ENCODE peak calls at places on chromosome 16, in seven cellular contexts. One of them, this sample, is unnamed.

GRCh38 chr16:77169650-77170236 is 21.2 kb upstream of the MON1B start:
- DNase-seq in ovary: no peak
- DNase-seq in hippocampal formation: no peak
- DNase-seq in posterior cingulate gyrus: peak
- DNase-seq in EL: peak
- DNase-seq in hypothalamus: no peak
- DNase-seq in posterior vena cava: no peak
- DNase-seq in this sample: peak

GRCh38 chr16:63652091-63652490 is 1469.8 kb downstream of the CDH11 start:
- DNase-seq in ovary: no peak
- DNase-seq in hypothalamus: no peak
- DNase-seq in hippocampal formation: no peak
- DNase-seq in posterior cingulate gyrus: no peak
- DNase-seq in posterior vena cava: no peak
- DNase-seq in EL: no peak
- DNase-seq in this sample: peak

GRCh38 chr16:56815721-56816120 is 49.3 kb upstream of the SLC12A3 start:
- DNase-seq in posterior vena cava: no peak
- DNase-seq in hippocampal formation: no peak
- DNase-seq in EL: no peak
- DNase-seq in ovary: no peak
- DNase-seq in hypothalamus: no peak
- DNase-seq in posterior cingulate gyrus: peak
- DNase-seq in this sample: no peak

GRCh38 chr16:86761117-86761971 is 183.0 kb downstream of the FOXL1 start:
- DNase-seq in ovary: no peak
- DNase-seq in hippocampal formation: no peak
- DNase-seq in EL: peak
- DNase-seq in hypothalamus: no peak
- DNase-seq in posterior cingulate gyrus: peak
- DNase-seq in posterior vena cava: peak
- DNase-seq in this sample: no peak

GRCh38 chr16:77885596-77886295 is 97.4 kb downstream of the VAT1L start:
- DNase-seq in ovary: no peak
- DNase-seq in posterior vena cava: no peak
- DNase-seq in posterior cingulate gyrus: no peak
- DNase-seq in hippocampal formation: no peak
- DNase-seq in hypothalamus: no peak
- DNase-seq in EL: no peak
- DNase-seq in this sample: no peak

GRCh38 chr16:8798174-8798527 is 512 bp downstream of the PMM2 start:
- DNase-seq in hypothalamus: no peak
- DNase-seq in posterior cingulate gyrus: no peak
- DNase-seq in posterior vena cava: no peak
- DNase-seq in EL: no peak
- DNase-seq in hippocampal formation: no peak
- DNase-seq in ovary: no peak
- DNase-seq in this sample: no peak

GRCh38 chr16:50699345-50700159 is 6.1 kb downstream of the NOD2 start:
- DNase-seq in ovary: no peak
- DNase-seq in hypothalamus: no peak
- DNase-seq in posterior cingulate gyrus: no peak
- DNase-seq in EL: no peak
- DNase-seq in hippocampal formation: no peak
- DNase-seq in posterior vena cava: no peak
- DNase-seq in this sample: no peak

GRCh38 chr16:87778830-87779579 is 13.2 kb upstream of the KLHDC4 start:
- DNase-seq in posterior vena cava: peak
- DNase-seq in EL: peak
- DNase-seq in posterior cingulate gyrus: peak
- DNase-seq in hypothalamus: peak
- DNase-seq in hippocampal formation: peak
- DNase-seq in ovary: peak
- DNase-seq in this sample: peak

GRCh38 chr16:67528222-67528869 is at the start of gene RIPOR1:
- DNase-seq in posterior vena cava: no peak
- DNase-seq in posterior cingulate gyrus: no peak
- DNase-seq in hippocampal formation: peak
- DNase-seq in hypothalamus: peak
- DNase-seq in ovary: peak
- DNase-seq in EL: peak
- DNase-seq in this sample: peak

GRCh38 chr16:30660424-30661251 is 2.4 kb downstream of the FBRS start:
- DNase-seq in posterior vena cava: no peak
- DNase-seq in hypothalamus: no peak
- DNase-seq in hippocampal formation: no peak
- DNase-seq in ovary: peak
- DNase-seq in posterior cingulate gyrus: no peak
- DNase-seq in EL: peak
- DNase-seq in this sample: no peak

GRCh38 chr16:3458852-3459361 is 15.4 kb downstream of the NAA60 start:
- DNase-seq in hippocampal formation: no peak
- DNase-seq in posterior cingulate gyrus: no peak
- DNase-seq in ovary: no peak
- DNase-seq in EL: peak
- DNase-seq in posterior vena cava: no peak
- DNase-seq in hypothalamus: no peak
- DNase-seq in this sample: peak

GRCh38 chr16:52435573-52435972 is 111.4 kb downstream of the TOX3 start:
- DNase-seq in hypothalamus: no peak
- DNase-seq in ovary: no peak
- DNase-seq in posterior cingulate gyrus: no peak
- DNase-seq in posterior vena cava: no peak
- DNase-seq in EL: no peak
- DNase-seq in hippocampal formation: peak
- DNase-seq in this sample: peak

GRCh38 chr16:89297156-89297869 is 79.8 kb downstream of the ZNF778 start:
- DNase-seq in EL: no peak
- DNase-seq in posterior cingulate gyrus: no peak
- DNase-seq in hippocampal formation: no peak
- DNase-seq in ovary: peak
- DNase-seq in posterior vena cava: no peak
- DNase-seq in hypothalamus: no peak
- DNase-seq in this sample: no peak

GRCh38 chr16:84277244-84277823 is 17.3 kb upstream of the WFDC1 start:
- DNase-seq in posterior cingulate gyrus: peak
- DNase-seq in hippocampal formation: peak
- DNase-seq in ovary: peak
- DNase-seq in EL: peak
- DNase-seq in hypothalamus: no peak
- DNase-seq in posterior vena cava: peak
- DNase-seq in this sample: peak

GRCh38 chr16:65071371-65072311 is 50.2 kb downstream of the CDH11 start:
- DNase-seq in ovary: peak
- DNase-seq in posterior vena cava: peak
- DNase-seq in hippocampal formation: peak
- DNase-seq in hypothalamus: peak
- DNase-seq in posterior cingulate gyrus: peak
- DNase-seq in EL: peak
- DNase-seq in this sample: no peak

GRCh38 chr16:4392382-4393242 is 21.0 kb downstream of the VASN start:
- DNase-seq in ovary: peak
- DNase-seq in EL: peak
- DNase-seq in hippocampal formation: no peak
- DNase-seq in posterior cingulate gyrus: no peak
- DNase-seq in posterior vena cava: no peak
- DNase-seq in hypothalamus: no peak
- DNase-seq in this sample: no peak

GRCh38 chr16:29974291-29975133 is 844 bp downstream of the TAOK2 start:
- DNase-seq in hippocampal formation: no peak
- DNase-seq in EL: peak
- DNase-seq in posterior vena cava: peak
- DNase-seq in posterior cingulate gyrus: no peak
- DNase-seq in hypothalamus: no peak
- DNase-seq in ovary: peak
- DNase-seq in this sample: no peak

GRCh38 chr16:83100679-83101078 is 473.9 kb downstream of the CDH13 start:
- DNase-seq in posterior vena cava: no peak
- DNase-seq in ovary: no peak
- DNase-seq in posterior cingulate gyrus: no peak
- DNase-seq in hypothalamus: no peak
- DNase-seq in hippocampal formation: no peak
- DNase-seq in EL: peak
- DNase-seq in this sample: no peak

GRCh38 chr16:1792836-1793577 is 498 bp downstream of the IGFALS start:
- DNase-seq in posterior vena cava: no peak
- DNase-seq in hypothalamus: no peak
- DNase-seq in posterior cingulate gyrus: no peak
- DNase-seq in hippocampal formation: no peak
- DNase-seq in ovary: peak
- DNase-seq in EL: no peak
- DNase-seq in this sample: no peak

GRCh38 chr16:50667497-50668367 is 13.4 kb downstream of the SNX20 start:
- DNase-seq in ovary: no peak
- DNase-seq in posterior cingulate gyrus: no peak
- DNase-seq in posterior vena cava: no peak
- DNase-seq in hippocampal formation: no peak
- DNase-seq in EL: no peak
- DNase-seq in hypothalamus: no peak
- DNase-seq in this sample: no peak

GRCh38 chr16:22628994-22629393 is 118.3 kb downstream of the NPIPB5 start:
- DNase-seq in posterior cingulate gyrus: no peak
- DNase-seq in posterior vena cava: no peak
- DNase-seq in ovary: no peak
- DNase-seq in EL: no peak
- DNase-seq in hippocampal formation: no peak
- DNase-seq in hypothalamus: no peak
- DNase-seq in this sample: no peak

GRCh38 chr16:70614208-70614951 is 32.0 kb upstream of the IL34 start:
- DNase-seq in hippocampal formation: no peak
- DNase-seq in ovary: no peak
- DNase-seq in posterior vena cava: no peak
- DNase-seq in EL: no peak
- DNase-seq in hypothalamus: no peak
- DNase-seq in posterior cingulate gyrus: no peak
- DNase-seq in this sample: no peak

GRCh38 chr16:87006021-87006420 is 311.2 kb downstream of the C16orf95 start:
- DNase-seq in hippocampal formation: no peak
- DNase-seq in posterior vena cava: no peak
- DNase-seq in ovary: no peak
- DNase-seq in EL: no peak
- DNase-seq in posterior cingulate gyrus: no peak
- DNase-seq in hypothalamus: no peak
- DNase-seq in this sample: no peak

GRCh38 chr16:69320731-69321073 is 9.6 kb downstream of the VPS4A start:
- DNase-seq in EL: no peak
- DNase-seq in hypothalamus: no peak
- DNase-seq in ovary: no peak
- DNase-seq in posterior cingulate gyrus: no peak
- DNase-seq in hippocampal formation: no peak
- DNase-seq in posterior vena cava: peak
- DNase-seq in this sample: no peak

GRCh38 chr16:52515068-52515671 is 31.8 kb downstream of the TOX3 start:
- DNase-seq in hippocampal formation: no peak
- DNase-seq in ovary: no peak
- DNase-seq in EL: no peak
- DNase-seq in posterior cingulate gyrus: no peak
- DNase-seq in hypothalamus: no peak
- DNase-seq in posterior vena cava: no peak
- DNase-seq in this sample: peak

GRCh38 chr16:24776486-24777220 is 47.2 kb downstream of the TNRC6A start:
- DNase-seq in posterior cingulate gyrus: no peak
- DNase-seq in hypothalamus: no peak
- DNase-seq in posterior vena cava: no peak
- DNase-seq in EL: no peak
- DNase-seq in hippocampal formation: peak
- DNase-seq in ovary: no peak
- DNase-seq in this sample: no peak